ENCODE peak calls at places on chromosome 4, in five cellular contexts. I is NCI-H2171, J is brain microvascular endothelial cell, Y is hypothalamus, A is endothelial cell. R is an unnamed sample.

GRCh38 chr4:165343353-165344191 is 16.1 kb downstream of the MSMO1 start:
- DNase-seq in I (peak; percentile 0), J (no peak), Y (no peak), A (no peak), R (no peak)

GRCh38 chr4:3531306-3531886 is 826 bp downstream of the LRPAP1 start:
- DNase-seq in I (no peak), J (no peak), Y (no peak), A (no peak), R (no peak)

GRCh38 chr4:6783111-6783981 is 819 bp downstream of the KIAA0232 start:
- DNase-seq in I (peak; percentile 69), J (peak; percentile 73), Y (peak; percentile 89), A (peak; percentile 91), R (peak; percentile 47)

GRCh38 chr4:48340276-48340904 is 939 bp upstream of the SLAIN2 start:
- DNase-seq in I (no peak), J (peak; percentile 59), Y (no peak), A (peak; percentile 6), R (no peak)

GRCh38 chr4:132180020-132180427 is 969.1 kb upstream of the PCDH10 start:
- DNase-seq in I (no peak), J (peak; percentile 37), Y (no peak), A (no peak), R (no peak)

GRCh38 chr4:153023692-153024394 is 87.7 kb downstream of the FHDC1 start:
- DNase-seq in I (no peak), J (no peak), Y (no peak), A (no peak), R (no peak)

GRCh38 chr4:139735381-139736256 is 70.0 kb downstream of the MGST2 start:
- DNase-seq in I (no peak), J (peak; percentile 5), Y (peak; percentile 25), A (peak; percentile 63), R (no peak)

GRCh38 chr4:39362827-39363226 is 3.3 kb downstream of the RFC1 start:
- DNase-seq in I (no peak), J (no peak), Y (no peak), A (no peak), R (no peak)